ENCODE peak calls at places on chromosomes 6 and 20, in six cellular contexts. One of them, this sample, is unnamed.

GRCh38 chr20:49385471-49385870 is 97.0 kb downstream of the KCNB1 start:
- DNase-seq in glutamatergic neuron: no peak
- DNase-seq in progenitor cell of endocrine pancreas: no peak
- DNase-seq in stimulated activated CD4-positive, alpha-beta T cell treated with anti-CD3 and anti-CD28 coated beads, TNF-alpha, amount 100 ng/mL, for 24 hours: no peak
- DNase-seq in lower leg skin: no peak
- DNase-seq in activated naive CD8-positive, alpha-beta T cell treated with anti-CD3 and anti-CD28 coated beads for 36 hours: no peak
- DNase-seq in this sample: no peak

GRCh38 chr20:577167-577791 is 32.8 kb downstream of the TCF15 start:
- DNase-seq in glutamatergic neuron: peak; percentile 28
- DNase-seq in progenitor cell of endocrine pancreas: no peak
- DNase-seq in stimulated activated CD4-positive, alpha-beta T cell treated with anti-CD3 and anti-CD28 coated beads, TNF-alpha, amount 100 ng/mL, for 24 hours: no peak
- DNase-seq in lower leg skin: no peak
- DNase-seq in activated naive CD8-positive, alpha-beta T cell treated with anti-CD3 and anti-CD28 coated beads for 36 hours: no peak
- DNase-seq in this sample: no peak

GRCh38 chr20:51258582-51259175 is 235.8 kb upstream of the KCNG1 start:
- DNase-seq in glutamatergic neuron: no peak
- DNase-seq in progenitor cell of endocrine pancreas: no peak
- DNase-seq in stimulated activated CD4-positive, alpha-beta T cell treated with anti-CD3 and anti-CD28 coated beads, TNF-alpha, amount 100 ng/mL, for 24 hours: no peak
- DNase-seq in lower leg skin: no peak
- DNase-seq in activated naive CD8-positive, alpha-beta T cell treated with anti-CD3 and anti-CD28 coated beads for 36 hours: no peak
- DNase-seq in this sample: no peak

GRCh38 chr20:63309261-63310071 is 16.5 kb downstream of the COL20A1 start:
- DNase-seq in glutamatergic neuron: peak; percentile 84
- DNase-seq in progenitor cell of endocrine pancreas: peak; percentile 50
- DNase-seq in stimulated activated CD4-positive, alpha-beta T cell treated with anti-CD3 and anti-CD28 coated beads, TNF-alpha, amount 100 ng/mL, for 24 hours: no peak
- DNase-seq in lower leg skin: no peak
- DNase-seq in activated naive CD8-positive, alpha-beta T cell treated with anti-CD3 and anti-CD28 coated beads for 36 hours: peak; percentile 26
- DNase-seq in this sample: peak; percentile 63

GRCh38 chr20:52978851-52979250 is 6.7 kb downstream of the TSHZ2 start:
- DNase-seq in glutamatergic neuron: no peak
- DNase-seq in progenitor cell of endocrine pancreas: no peak
- DNase-seq in stimulated activated CD4-positive, alpha-beta T cell treated with anti-CD3 and anti-CD28 coated beads, TNF-alpha, amount 100 ng/mL, for 24 hours: no peak
- DNase-seq in lower leg skin: no peak
- DNase-seq in activated naive CD8-positive, alpha-beta T cell treated with anti-CD3 and anti-CD28 coated beads for 36 hours: no peak
- DNase-seq in this sample: no peak

GRCh38 chr6:130366011-130366963 is at the start of gene TMEM200A:
- DNase-seq in glutamatergic neuron: peak; percentile 77
- DNase-seq in progenitor cell of endocrine pancreas: peak; percentile 60
- DNase-seq in stimulated activated CD4-positive, alpha-beta T cell treated with anti-CD3 and anti-CD28 coated beads, TNF-alpha, amount 100 ng/mL, for 24 hours: peak; percentile 21
- DNase-seq in lower leg skin: peak; percentile 92
- DNase-seq in activated naive CD8-positive, alpha-beta T cell treated with anti-CD3 and anti-CD28 coated beads for 36 hours: peak; percentile 37
- DNase-seq in this sample: peak; percentile 65

GRCh38 chr20:37901667-37902503 is 1.0 kb upstream of the VSTM2L start:
- DNase-seq in glutamatergic neuron: no peak
- DNase-seq in progenitor cell of endocrine pancreas: peak; percentile 33
- DNase-seq in stimulated activated CD4-positive, alpha-beta T cell treated with anti-CD3 and anti-CD28 coated beads, TNF-alpha, amount 100 ng/mL, for 24 hours: no peak
- DNase-seq in lower leg skin: no peak
- DNase-seq in activated naive CD8-positive, alpha-beta T cell treated with anti-CD3 and anti-CD28 coated beads for 36 hours: no peak
- DNase-seq in this sample: peak; percentile 38

GRCh38 chr20:45218133-45218532 is 3.0 kb upstream of the SEMG2 start:
- DNase-seq in glutamatergic neuron: no peak
- DNase-seq in progenitor cell of endocrine pancreas: no peak
- DNase-seq in stimulated activated CD4-positive, alpha-beta T cell treated with anti-CD3 and anti-CD28 coated beads, TNF-alpha, amount 100 ng/mL, for 24 hours: no peak
- DNase-seq in lower leg skin: no peak
- DNase-seq in activated naive CD8-positive, alpha-beta T cell treated with anti-CD3 and anti-CD28 coated beads for 36 hours: no peak
- DNase-seq in this sample: no peak

GRCh38 chr20:13025181-13025580 is 16.4 kb downstream of the SPTLC3 start:
- DNase-seq in glutamatergic neuron: no peak
- DNase-seq in progenitor cell of endocrine pancreas: no peak
- DNase-seq in stimulated activated CD4-positive, alpha-beta T cell treated with anti-CD3 and anti-CD28 coated beads, TNF-alpha, amount 100 ng/mL, for 24 hours: no peak
- DNase-seq in lower leg skin: no peak
- DNase-seq in activated naive CD8-positive, alpha-beta T cell treated with anti-CD3 and anti-CD28 coated beads for 36 hours: no peak
- DNase-seq in this sample: no peak

GRCh38 chr6:31321820-31322219 is 35.2 kb downstream of the HLA-B start:
- DNase-seq in glutamatergic neuron: no peak
- DNase-seq in progenitor cell of endocrine pancreas: no peak
- DNase-seq in stimulated activated CD4-positive, alpha-beta T cell treated with anti-CD3 and anti-CD28 coated beads, TNF-alpha, amount 100 ng/mL, for 24 hours: no peak
- DNase-seq in lower leg skin: no peak
- DNase-seq in activated naive CD8-positive, alpha-beta T cell treated with anti-CD3 and anti-CD28 coated beads for 36 hours: no peak
- DNase-seq in this sample: peak; percentile 12

GRCh38 chr6:32940656-32941411 is at the start of gene HLA-DMB:
- DNase-seq in glutamatergic neuron: no peak
- DNase-seq in progenitor cell of endocrine pancreas: no peak
- DNase-seq in stimulated activated CD4-positive, alpha-beta T cell treated with anti-CD3 and anti-CD28 coated beads, TNF-alpha, amount 100 ng/mL, for 24 hours: no peak
- DNase-seq in lower leg skin: no peak
- DNase-seq in activated naive CD8-positive, alpha-beta T cell treated with anti-CD3 and anti-CD28 coated beads for 36 hours: peak; percentile 38
- DNase-seq in this sample: peak; percentile 47

GRCh38 chr6:129022011-129022553 is 139.1 kb downstream of the LAMA2 start:
- DNase-seq in glutamatergic neuron: no peak
- DNase-seq in progenitor cell of endocrine pancreas: no peak
- DNase-seq in stimulated activated CD4-positive, alpha-beta T cell treated with anti-CD3 and anti-CD28 coated beads, TNF-alpha, amount 100 ng/mL, for 24 hours: no peak
- DNase-seq in lower leg skin: no peak
- DNase-seq in activated naive CD8-positive, alpha-beta T cell treated with anti-CD3 and anti-CD28 coated beads for 36 hours: no peak
- DNase-seq in this sample: no peak

GRCh38 chr6:82270791-82271392 is 23.3 kb upstream of the IBTK start:
- DNase-seq in glutamatergic neuron: no peak
- DNase-seq in progenitor cell of endocrine pancreas: no peak
- DNase-seq in stimulated activated CD4-positive, alpha-beta T cell treated with anti-CD3 and anti-CD28 coated beads, TNF-alpha, amount 100 ng/mL, for 24 hours: no peak
- DNase-seq in lower leg skin: no peak
- DNase-seq in activated naive CD8-positive, alpha-beta T cell treated with anti-CD3 and anti-CD28 coated beads for 36 hours: no peak
- DNase-seq in this sample: no peak

GRCh38 chr20:17614812-17615644 is 45.2 kb downstream of the DSTN start:
- DNase-seq in glutamatergic neuron: peak; percentile 14
- DNase-seq in progenitor cell of endocrine pancreas: no peak
- DNase-seq in stimulated activated CD4-positive, alpha-beta T cell treated with anti-CD3 and anti-CD28 coated beads, TNF-alpha, amount 100 ng/mL, for 24 hours: no peak
- DNase-seq in lower leg skin: peak; percentile 87
- DNase-seq in activated naive CD8-positive, alpha-beta T cell treated with anti-CD3 and anti-CD28 coated beads for 36 hours: no peak
- DNase-seq in this sample: no peak

GRCh38 chr6:54935739-54936138 is 89.2 kb downstream of the FAM83B start:
- DNase-seq in glutamatergic neuron: no peak
- DNase-seq in progenitor cell of endocrine pancreas: no peak
- DNase-seq in stimulated activated CD4-positive, alpha-beta T cell treated with anti-CD3 and anti-CD28 coated beads, TNF-alpha, amount 100 ng/mL, for 24 hours: no peak
- DNase-seq in lower leg skin: no peak
- DNase-seq in activated naive CD8-positive, alpha-beta T cell treated with anti-CD3 and anti-CD28 coated beads for 36 hours: no peak
- DNase-seq in this sample: no peak

GRCh38 chr6:169173532-169174268 is 79.9 kb downstream of the THBS2 start:
- DNase-seq in glutamatergic neuron: no peak
- DNase-seq in progenitor cell of endocrine pancreas: no peak
- DNase-seq in stimulated activated CD4-positive, alpha-beta T cell treated with anti-CD3 and anti-CD28 coated beads, TNF-alpha, amount 100 ng/mL, for 24 hours: no peak
- DNase-seq in lower leg skin: peak; percentile 85
- DNase-seq in activated naive CD8-positive, alpha-beta T cell treated with anti-CD3 and anti-CD28 coated beads for 36 hours: no peak
- DNase-seq in this sample: no peak

GRCh38 chr6:121515615-121516265 is 80.3 kb downstream of the GJA1 start:
- DNase-seq in glutamatergic neuron: no peak
- DNase-seq in progenitor cell of endocrine pancreas: no peak
- DNase-seq in stimulated activated CD4-positive, alpha-beta T cell treated with anti-CD3 and anti-CD28 coated beads, TNF-alpha, amount 100 ng/mL, for 24 hours: no peak
- DNase-seq in lower leg skin: no peak
- DNase-seq in activated naive CD8-positive, alpha-beta T cell treated with anti-CD3 and anti-CD28 coated beads for 36 hours: no peak
- DNase-seq in this sample: no peak

GRCh38 chr6:44771647-44772415 is 384.3 kb downstream of the CDC5L start:
- DNase-seq in glutamatergic neuron: no peak
- DNase-seq in progenitor cell of endocrine pancreas: no peak
- DNase-seq in stimulated activated CD4-positive, alpha-beta T cell treated with anti-CD3 and anti-CD28 coated beads, TNF-alpha, amount 100 ng/mL, for 24 hours: no peak
- DNase-seq in lower leg skin: no peak
- DNase-seq in activated naive CD8-positive, alpha-beta T cell treated with anti-CD3 and anti-CD28 coated beads for 36 hours: no peak
- DNase-seq in this sample: no peak

GRCh38 chr20:49276895-49277785 is 717 bp downstream of the ZNFX1 start:
- DNase-seq in glutamatergic neuron: peak; percentile 39
- DNase-seq in progenitor cell of endocrine pancreas: peak; percentile 15
- DNase-seq in stimulated activated CD4-positive, alpha-beta T cell treated with anti-CD3 and anti-CD28 coated beads, TNF-alpha, amount 100 ng/mL, for 24 hours: peak; percentile 60
- DNase-seq in lower leg skin: peak; percentile 92
- DNase-seq in activated naive CD8-positive, alpha-beta T cell treated with anti-CD3 and anti-CD28 coated beads for 36 hours: peak; percentile 79
- DNase-seq in this sample: peak; percentile 13

GRCh38 chr20:33793011-33793931 is 17.9 kb upstream of the CHMP4B start:
- DNase-seq in glutamatergic neuron: no peak
- DNase-seq in progenitor cell of endocrine pancreas: no peak
- DNase-seq in stimulated activated CD4-positive, alpha-beta T cell treated with anti-CD3 and anti-CD28 coated beads, TNF-alpha, amount 100 ng/mL, for 24 hours: no peak
- DNase-seq in lower leg skin: no peak
- DNase-seq in activated naive CD8-positive, alpha-beta T cell treated with anti-CD3 and anti-CD28 coated beads for 36 hours: no peak
- DNase-seq in this sample: no peak

GRCh38 chr6:131862486-131862885 is 54.7 kb downstream of the ENPP1 start:
- DNase-seq in glutamatergic neuron: no peak
- DNase-seq in progenitor cell of endocrine pancreas: no peak
- DNase-seq in stimulated activated CD4-positive, alpha-beta T cell treated with anti-CD3 and anti-CD28 coated beads, TNF-alpha, amount 100 ng/mL, for 24 hours: no peak
- DNase-seq in lower leg skin: no peak
- DNase-seq in activated naive CD8-positive, alpha-beta T cell treated with anti-CD3 and anti-CD28 coated beads for 36 hours: no peak
- DNase-seq in this sample: no peak

GRCh38 chr20:49103019-49103418 is 56.9 kb downstream of the CSE1L start:
- DNase-seq in glutamatergic neuron: no peak
- DNase-seq in progenitor cell of endocrine pancreas: no peak
- DNase-seq in stimulated activated CD4-positive, alpha-beta T cell treated with anti-CD3 and anti-CD28 coated beads, TNF-alpha, amount 100 ng/mL, for 24 hours: no peak
- DNase-seq in lower leg skin: no peak
- DNase-seq in activated naive CD8-positive, alpha-beta T cell treated with anti-CD3 and anti-CD28 coated beads for 36 hours: no peak
- DNase-seq in this sample: no peak

GRCh38 chr20:6501061-6501460 is 266.4 kb upstream of the BMP2 start:
- DNase-seq in glutamatergic neuron: no peak
- DNase-seq in progenitor cell of endocrine pancreas: no peak
- DNase-seq in stimulated activated CD4-positive, alpha-beta T cell treated with anti-CD3 and anti-CD28 coated beads, TNF-alpha, amount 100 ng/mL, for 24 hours: no peak
- DNase-seq in lower leg skin: no peak
- DNase-seq in activated naive CD8-positive, alpha-beta T cell treated with anti-CD3 and anti-CD28 coated beads for 36 hours: no peak
- DNase-seq in this sample: no peak

GRCh38 chr20:62584671-62585512 is 57.4 kb upstream of the SLCO4A1 start:
- DNase-seq in glutamatergic neuron: no peak
- DNase-seq in progenitor cell of endocrine pancreas: no peak
- DNase-seq in stimulated activated CD4-positive, alpha-beta T cell treated with anti-CD3 and anti-CD28 coated beads, TNF-alpha, amount 100 ng/mL, for 24 hours: no peak
- DNase-seq in lower leg skin: no peak
- DNase-seq in activated naive CD8-positive, alpha-beta T cell treated with anti-CD3 and anti-CD28 coated beads for 36 hours: no peak
- DNase-seq in this sample: no peak

GRCh38 chr6:107585815-107586435 is 96.0 kb downstream of the SOBP start:
- DNase-seq in glutamatergic neuron: no peak
- DNase-seq in progenitor cell of endocrine pancreas: no peak
- DNase-seq in stimulated activated CD4-positive, alpha-beta T cell treated with anti-CD3 and anti-CD28 coated beads, TNF-alpha, amount 100 ng/mL, for 24 hours: no peak
- DNase-seq in lower leg skin: no peak
- DNase-seq in activated naive CD8-positive, alpha-beta T cell treated with anti-CD3 and anti-CD28 coated beads for 36 hours: no peak
- DNase-seq in this sample: no peak